ENCODE peak calls at places on chromosomes 3 and 15, in five cellular contexts. N, F, O, Z and U are unnamed samples.
A peak's percentile ranks its signal among the peaks of the same experiment; 100 is the strongest.

GRCh38 chr15:58241872-58242271 is 103.7 kb downstream of the AQP9 start:
- DNase-seq in N (no peak), F (no peak), O (no peak), Z (no peak), U (no peak)

GRCh38 chr3:79651536-79652065 is 116.2 kb downstream of the ROBO1 start:
- DNase-seq in N (no peak), F (no peak), O (peak; percentile 17), Z (no peak), U (no peak)

GRCh38 chr15:28896944-28897343 is 11.2 kb downstream of the APBA2 start:
- DNase-seq in N (no peak), F (no peak), O (no peak), Z (peak; percentile 35), U (no peak)

GRCh38 chr15:29540479-29540878 is 270.9 kb upstream of the NSMCE3 start:
- DNase-seq in N (no peak), F (no peak), O (no peak), Z (no peak), U (no peak)

GRCh38 chr3:36538405-36538804 is 158.1 kb downstream of the STAC start:
- DNase-seq in N (no peak), F (no peak), O (no peak), Z (no peak), U (no peak)

GRCh38 chr3:12618426-12618825 is 45.5 kb downstream of the RAF1 start:
- DNase-seq in N (no peak), F (no peak), O (no peak), Z (no peak), U (no peak)

GRCh38 chr15:92821491-92822116 is 78.5 kb upstream of the CHD2 start:
- DNase-seq in N (no peak), F (no peak), O (peak; percentile 36), Z (no peak), U (no peak)

GRCh38 chr3:56076746-56077145 is 391.5 kb downstream of the ERC2 start:
- DNase-seq in N (no peak), F (no peak), O (no peak), Z (no peak), U (no peak)

GRCh38 chr3:30231277-30232141 is 374.9 kb upstream of the TGFBR2 start:
- DNase-seq in N (no peak), F (no peak), O (no peak), Z (no peak), U (no peak)

GRCh38 chr3:187208159-187208558 is 10.9 kb downstream of the RTP1 start:
- DNase-seq in N (no peak), F (no peak), O (no peak), Z (no peak), U (no peak)

GRCh38 chr3:9204253-9205005 is 45.0 kb downstream of the SRGAP3 start:
- DNase-seq in N (no peak), F (no peak), O (peak; percentile 68), Z (no peak), U (no peak)

GRCh38 chr15:84788500-84788899 is 28.7 kb upstream of the ALPK3 start:
- DNase-seq in N (no peak), F (no peak), O (no peak), Z (no peak), U (no peak)

GRCh38 chr3:126051234-126051633 is 32.7 kb downstream of the SLC41A3 start:
- DNase-seq in N (no peak), F (no peak), O (no peak), Z (no peak), U (no peak)

GRCh38 chr3:128351476-128352085 is 115.1 kb downstream of the DNAJB8 start:
- DNase-seq in N (no peak), F (no peak), O (no peak), Z (no peak), U (no peak)

GRCh38 chr15:77622212-77622941 is 10.3 kb downstream of the LINGO1 start:
- DNase-seq in N (no peak), F (no peak), O (peak; percentile 54), Z (no peak), U (no peak)

GRCh38 chr3:52119056-52119455 is 35.2 kb downstream of the POC1A start:
- DNase-seq in N (no peak), F (no peak), O (no peak), Z (no peak), U (no peak)

GRCh38 chr3:69121950-69122349 is 445 bp downstream of the LMOD3 start:
- DNase-seq in N (no peak), F (no peak), O (peak; percentile 13), Z (no peak), U (no peak)

GRCh38 chr3:44992555-44993470 is 16.8 kb downstream of the EXOSC7 start:
- DNase-seq in N (no peak), F (no peak), O (no peak), Z (no peak), U (no peak)

GRCh38 chr15:71072423-71072822 is 42.8 kb upstream of the THSD4 start:
- DNase-seq in N (no peak), F (no peak), O (no peak), Z (no peak), U (no peak)

GRCh38 chr3:60839242-60839641 is 412.0 kb downstream of the FHIT start:
- DNase-seq in N (no peak), F (no peak), O (peak; percentile 32), Z (no peak), U (no peak)

GRCh38 chr3:46851364-46852328 is 11.6 kb downstream of the MYL3 start:
- DNase-seq in N (no peak), F (no peak), O (no peak), Z (peak; percentile 65), U (no peak)

GRCh38 chr3:186127463-186127862 is 18.6 kb upstream of the ETV5 start:
- DNase-seq in N (no peak), F (no peak), O (no peak), Z (no peak), U (no peak)

GRCh38 chr15:40456299-40456712 is 14.5 kb upstream of the CHST14 start:
- DNase-seq in N (no peak), F (no peak), O (no peak), Z (no peak), U (no peak)

GRCh38 chr15:26772588-26773484 is at the start of gene GABRB3:
- DNase-seq in N (no peak), F (no peak), O (peak; percentile 58), Z (no peak), U (no peak)

GRCh38 chr3:64440498-64440897 is 215.2 kb upstream of the PRICKLE2 start:
- DNase-seq in N (no peak), F (no peak), O (no peak), Z (no peak), U (no peak)

GRCh38 chr3:52238761-52239701 is at the start of gene TWF2:
- DNase-seq in N (peak; percentile 77), F (peak; percentile 79), O (peak; percentile 91), Z (peak; percentile 95), U (peak; percentile 89)

GRCh38 chr3:184031187-184031792 is at the start of gene HTR3D:
- DNase-seq in N (no peak), F (no peak), O (no peak), Z (no peak), U (no peak)

GRCh38 chr3:114627760-114628159 is 333.9 kb downstream of the TIGIT start:
- DNase-seq in N (no peak), F (no peak), O (no peak), Z (no peak), U (no peak)

GRCh38 chr3:32146669-32147315 is 40.4 kb downstream of the GPD1L start:
- DNase-seq in N (no peak), F (no peak), O (no peak), Z (no peak), U (no peak)

GRCh38 chr3:185713015-185713414 is 111.8 kb downstream of the IGF2BP2 start:
- DNase-seq in N (no peak), F (no peak), O (no peak), Z (no peak), U (no peak)

GRCh38 chr3:9014189-9014588 is 50.9 kb upstream of the RAD18 start:
- DNase-seq in N (no peak), F (no peak), O (no peak), Z (no peak), U (no peak)

GRCh38 chr15:45340429-45340828 is 37.9 kb downstream of the GATM start:
- DNase-seq in N (no peak), F (no peak), O (no peak), Z (no peak), U (no peak)